ENCODE peak calls at places on chromosomes 7 and 10, in six cellular contexts. One of them, this sample, is unnamed. For H3K4me1, the result is how much of the 10 kb centered on the place peaks cover.

GRCh38 chr7:94393251-94393758 is 1.4 kb upstream of the COL1A2 start:
- DNase-seq in right atrium auricular region: no peak
- DNase-seq in CD4-positive, CD25-positive, alpha-beta regulatory T cell: no peak
- DNase-seq in mammary epithelial cell: no peak
- DNase-seq in pancreas: no peak
- DNase-seq in ovary: peak
- DNase-seq in this sample: no peak

GRCh38 chr10:33801705-33802104 is 467.2 kb upstream of the NRP1 start:
- DNase-seq in right atrium auricular region: peak
- DNase-seq in CD4-positive, CD25-positive, alpha-beta regulatory T cell: no peak
- DNase-seq in mammary epithelial cell: peak
- DNase-seq in pancreas: no peak
- DNase-seq in ovary: no peak
- DNase-seq in this sample: no peak

GRCh38 chr10:88125766-88126165 is 262.3 kb downstream of the PTEN start:
- DNase-seq in right atrium auricular region: no peak
- DNase-seq in CD4-positive, CD25-positive, alpha-beta regulatory T cell: no peak
- DNase-seq in mammary epithelial cell: no peak
- DNase-seq in pancreas: no peak
- DNase-seq in ovary: no peak
- DNase-seq in this sample: no peak

GRCh38 chr7:69754476-69754875 is 156.2 kb downstream of the AUTS2 start:
- DNase-seq in right atrium auricular region: no peak
- DNase-seq in CD4-positive, CD25-positive, alpha-beta regulatory T cell: no peak
- DNase-seq in mammary epithelial cell: no peak
- DNase-seq in pancreas: no peak
- DNase-seq in ovary: no peak
- DNase-seq in this sample: no peak

GRCh38 chr10:90308223-90308622 is 549.6 kb downstream of the HTR7 start:
- DNase-seq in right atrium auricular region: no peak
- DNase-seq in CD4-positive, CD25-positive, alpha-beta regulatory T cell: no peak
- DNase-seq in mammary epithelial cell: no peak
- DNase-seq in pancreas: no peak
- DNase-seq in ovary: no peak
- DNase-seq in this sample: no peak

GRCh38 chr10:72353028-72353962 is 1.4 kb downstream of the DNAJB12 start:
- DNase-seq in right atrium auricular region: no peak
- DNase-seq in CD4-positive, CD25-positive, alpha-beta regulatory T cell: no peak
- DNase-seq in mammary epithelial cell: peak
- DNase-seq in pancreas: no peak
- DNase-seq in ovary: no peak
- DNase-seq in this sample: no peak

GRCh38 chr10:87816842-87817178 is 1.2 kb downstream of the ATAD1 start:
- DNase-seq in right atrium auricular region: no peak
- DNase-seq in CD4-positive, CD25-positive, alpha-beta regulatory T cell: no peak
- DNase-seq in mammary epithelial cell: no peak
- DNase-seq in pancreas: no peak
- DNase-seq in ovary: no peak
- DNase-seq in this sample: no peak

GRCh38 chr7:6709808-6710207 is 3.1 kb upstream of the ZNF12 start:
- DNase-seq in right atrium auricular region: peak
- DNase-seq in CD4-positive, CD25-positive, alpha-beta regulatory T cell: no peak
- DNase-seq in mammary epithelial cell: no peak
- DNase-seq in pancreas: no peak
- DNase-seq in ovary: no peak
- DNase-seq in this sample: no peak

GRCh38 chr10:93871805-93872204 is 22.0 kb upstream of the SLC35G1 start:
- DNase-seq in right atrium auricular region: no peak
- DNase-seq in CD4-positive, CD25-positive, alpha-beta regulatory T cell: no peak
- DNase-seq in mammary epithelial cell: no peak
- DNase-seq in pancreas: no peak
- DNase-seq in ovary: no peak
- DNase-seq in this sample: no peak

GRCh38 chr10:71604324-71605018 is 115.1 kb downstream of the C10orf105 start:
- DNase-seq in right atrium auricular region: no peak
- DNase-seq in CD4-positive, CD25-positive, alpha-beta regulatory T cell: no peak
- DNase-seq in mammary epithelial cell: peak
- DNase-seq in pancreas: no peak
- DNase-seq in ovary: no peak
- DNase-seq in this sample: no peak

GRCh38 chr7:144474800-144475521 is 71.5 kb upstream of the NOBOX start:
- DNase-seq in right atrium auricular region: no peak
- DNase-seq in CD4-positive, CD25-positive, alpha-beta regulatory T cell: no peak
- DNase-seq in mammary epithelial cell: no peak
- DNase-seq in pancreas: no peak
- DNase-seq in ovary: no peak
- DNase-seq in this sample: no peak

GRCh38 chr7:158549176-158549833 is 38.3 kb downstream of the PTPRN2 start:
- DNase-seq in right atrium auricular region: no peak
- DNase-seq in CD4-positive, CD25-positive, alpha-beta regulatory T cell: no peak
- DNase-seq in mammary epithelial cell: no peak
- DNase-seq in pancreas: no peak
- DNase-seq in ovary: no peak
- DNase-seq in this sample: peak

GRCh38 chr7:16433568-16434122 is 12.3 kb upstream of the CRPPA start:
- DNase-seq in right atrium auricular region: no peak
- DNase-seq in CD4-positive, CD25-positive, alpha-beta regulatory T cell: no peak
- DNase-seq in mammary epithelial cell: no peak
- DNase-seq in pancreas: no peak
- DNase-seq in ovary: no peak
- DNase-seq in this sample: no peak

GRCh38 chr10:129104266-129105045 is 362.6 kb upstream of the MGMT start:
- DNase-seq in right atrium auricular region: peak
- DNase-seq in CD4-positive, CD25-positive, alpha-beta regulatory T cell: peak
- DNase-seq in mammary epithelial cell: no peak
- DNase-seq in pancreas: no peak
- DNase-seq in ovary: no peak
- DNase-seq in this sample: no peak

GRCh38 chr10:118595598-118596425 is at the start of gene PRLHR:
- DNase-seq in right atrium auricular region: no peak
- DNase-seq in CD4-positive, CD25-positive, alpha-beta regulatory T cell: no peak
- DNase-seq in mammary epithelial cell: no peak
- DNase-seq in pancreas: peak
- DNase-seq in ovary: peak
- DNase-seq in this sample: no peak

GRCh38 chr10:35456175-35456574 is 119.9 kb downstream of the CCNY start:
- DNase-seq in right atrium auricular region: no peak
- DNase-seq in CD4-positive, CD25-positive, alpha-beta regulatory T cell: no peak
- DNase-seq in mammary epithelial cell: no peak
- DNase-seq in pancreas: no peak
- DNase-seq in ovary: no peak
- DNase-seq in this sample: no peak

GRCh38 chr7:66503551-66504031 is 125.1 kb upstream of the KCTD7 start:
- DNase-seq in right atrium auricular region: no peak
- DNase-seq in CD4-positive, CD25-positive, alpha-beta regulatory T cell: no peak
- DNase-seq in mammary epithelial cell: no peak
- DNase-seq in pancreas: no peak
- DNase-seq in ovary: no peak
- DNase-seq in this sample: no peak

DNA sequence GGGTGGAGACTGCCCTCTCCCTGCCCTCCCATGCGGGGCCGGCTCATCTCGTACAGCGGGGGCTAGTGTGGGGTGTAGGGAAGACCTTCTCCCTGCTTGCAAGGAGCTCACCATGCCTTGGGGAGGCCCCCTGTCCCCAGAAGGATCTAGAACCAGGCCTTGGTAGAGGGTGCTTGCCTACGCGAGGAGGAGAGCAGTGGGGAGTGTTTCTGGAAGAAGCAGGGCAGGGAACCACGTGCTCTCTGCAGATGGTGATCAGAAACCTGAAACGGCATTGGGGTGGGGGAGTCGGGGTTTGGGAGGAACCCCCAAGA is 2.7 kb downstream of the MAFK start:
- DNase-seq in right atrium auricular region: no peak
- DNase-seq in CD4-positive, CD25-positive, alpha-beta regulatory T cell: no peak
- DNase-seq in mammary epithelial cell: no peak
- DNase-seq in pancreas: no peak
- DNase-seq in ovary: no peak
- DNase-seq in this sample: no peak
- H3K4me1 ChIP-seq in right atrium auricular region: half or more
- H3K4me1 ChIP-seq in CD4-positive, CD25-positive, alpha-beta regulatory T cell: under half
- H3K4me1 ChIP-seq in mammary epithelial cell: under half
- H3K4me1 ChIP-seq in pancreas: under half
- H3K4me1 ChIP-seq in ovary: under half
- H3K4me1 ChIP-seq in this sample: half or more

GRCh38 chr10:3095373-3096139 is 28.2 kb downstream of the PFKP start:
- DNase-seq in right atrium auricular region: peak
- DNase-seq in CD4-positive, CD25-positive, alpha-beta regulatory T cell: peak
- DNase-seq in mammary epithelial cell: peak
- DNase-seq in pancreas: no peak
- DNase-seq in ovary: peak
- DNase-seq in this sample: no peak

GRCh38 chr10:3097160-3097559 is 29.8 kb downstream of the PFKP start:
- DNase-seq in right atrium auricular region: no peak
- DNase-seq in CD4-positive, CD25-positive, alpha-beta regulatory T cell: no peak
- DNase-seq in mammary epithelial cell: no peak
- DNase-seq in pancreas: no peak
- DNase-seq in ovary: no peak
- DNase-seq in this sample: no peak

GRCh38 chr10:3096149-3096548 is 28.8 kb downstream of the PFKP start:
- DNase-seq in right atrium auricular region: no peak
- DNase-seq in CD4-positive, CD25-positive, alpha-beta regulatory T cell: no peak
- DNase-seq in mammary epithelial cell: no peak
- DNase-seq in pancreas: no peak
- DNase-seq in ovary: no peak
- DNase-seq in this sample: no peak

GRCh38 chr10:3093996-3094395 is 26.6 kb downstream of the PFKP start:
- DNase-seq in right atrium auricular region: no peak
- DNase-seq in CD4-positive, CD25-positive, alpha-beta regulatory T cell: no peak
- DNase-seq in mammary epithelial cell: no peak
- DNase-seq in pancreas: no peak
- DNase-seq in ovary: no peak
- DNase-seq in this sample: no peak

GRCh38 chr10:3094565-3095168 is 27.3 kb downstream of the PFKP start:
- DNase-seq in right atrium auricular region: no peak
- DNase-seq in CD4-positive, CD25-positive, alpha-beta regulatory T cell: no peak
- DNase-seq in mammary epithelial cell: no peak
- DNase-seq in pancreas: no peak
- DNase-seq in ovary: no peak
- DNase-seq in this sample: no peak
- H3K27ac ChIP-seq in right atrium auricular region: peak
- H3K27ac ChIP-seq in CD4-positive, CD25-positive, alpha-beta regulatory T cell: no peak
- H3K27ac ChIP-seq in mammary epithelial cell: peak
- H3K27ac ChIP-seq in pancreas: peak
- H3K27ac ChIP-seq in ovary: peak
- H3K27ac ChIP-seq in this sample: peak

DNA sequence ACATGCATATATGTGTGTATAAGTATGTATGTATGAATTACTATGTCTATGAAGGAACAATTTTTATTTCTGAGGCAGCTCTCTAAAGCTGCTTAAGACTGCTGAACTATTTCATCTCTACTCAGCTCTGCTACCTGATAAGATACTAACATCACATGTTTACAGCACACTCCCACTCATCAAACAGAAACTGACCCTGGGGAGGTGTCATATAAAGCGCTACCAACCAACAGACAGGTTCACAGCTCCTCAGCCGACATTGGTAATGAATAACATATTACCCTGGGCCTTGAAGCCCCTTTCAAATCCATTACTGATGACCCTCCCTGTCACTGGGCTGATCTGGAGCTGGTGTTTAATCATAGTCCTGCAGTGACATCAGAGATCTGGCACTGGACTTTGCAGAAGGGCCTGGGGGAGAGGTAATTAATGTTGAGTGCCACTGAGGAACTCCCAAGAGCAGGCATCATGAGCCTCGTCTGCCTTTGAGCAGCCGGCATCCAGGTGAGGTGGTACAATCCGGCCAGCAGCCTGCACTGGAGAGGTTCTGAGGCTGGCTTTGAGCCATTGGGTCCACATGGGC is 306.6 kb upstream of the NFE2L3 start:
- DNase-seq in right atrium auricular region: no peak
- DNase-seq in CD4-positive, CD25-positive, alpha-beta regulatory T cell: no peak
- DNase-seq in mammary epithelial cell: no peak
- DNase-seq in pancreas: no peak
- DNase-seq in ovary: no peak
- DNase-seq in this sample: no peak
- H3K4me1 ChIP-seq in right atrium auricular region: half or more
- H3K4me1 ChIP-seq in CD4-positive, CD25-positive, alpha-beta regulatory T cell: under half
- H3K4me1 ChIP-seq in mammary epithelial cell: under half
- H3K4me1 ChIP-seq in pancreas: under half
- H3K4me1 ChIP-seq in ovary: under half
- H3K4me1 ChIP-seq in this sample: under half

DNA sequence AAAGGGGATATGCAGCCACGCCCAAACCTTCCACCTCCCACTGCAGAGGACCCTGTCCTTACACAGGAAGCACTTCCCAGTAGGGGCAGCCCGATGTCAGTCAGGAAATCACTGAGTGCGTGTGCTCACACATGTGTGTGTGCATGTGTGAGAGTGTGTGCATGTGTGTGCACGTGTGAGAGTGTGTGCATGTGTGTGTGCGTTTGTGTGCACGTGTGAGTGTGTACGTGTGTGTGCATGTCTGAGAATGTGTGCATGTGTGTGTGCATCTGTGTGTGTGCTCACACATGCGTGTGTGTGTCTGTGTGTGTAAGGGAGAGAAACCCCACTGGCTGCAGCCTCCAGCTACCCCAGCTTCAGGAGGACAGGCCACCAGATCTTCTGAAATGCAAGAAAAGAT is 229.3 kb downstream of the KCNMA1 start:
- DNase-seq in right atrium auricular region: no peak
- DNase-seq in CD4-positive, CD25-positive, alpha-beta regulatory T cell: no peak
- DNase-seq in mammary epithelial cell: no peak
- DNase-seq in pancreas: no peak
- DNase-seq in ovary: no peak
- DNase-seq in this sample: no peak
- H3K27ac ChIP-seq in right atrium auricular region: no peak
- H3K27ac ChIP-seq in CD4-positive, CD25-positive, alpha-beta regulatory T cell: no peak
- H3K27ac ChIP-seq in mammary epithelial cell: no peak
- H3K27ac ChIP-seq in pancreas: no peak
- H3K27ac ChIP-seq in ovary: no peak
- H3K27ac ChIP-seq in this sample: no peak

GRCh38 chr7:134891262-134892001 is 94.9 kb upstream of the AGBL3 start:
- DNase-seq in right atrium auricular region: peak
- DNase-seq in CD4-positive, CD25-positive, alpha-beta regulatory T cell: no peak
- DNase-seq in mammary epithelial cell: peak
- DNase-seq in pancreas: peak
- DNase-seq in ovary: peak
- DNase-seq in this sample: peak
- H3K4me1 ChIP-seq in right atrium auricular region: half or more
- H3K4me1 ChIP-seq in CD4-positive, CD25-positive, alpha-beta regulatory T cell: under half
- H3K4me1 ChIP-seq in mammary epithelial cell: under half
- H3K4me1 ChIP-seq in pancreas: under half
- H3K4me1 ChIP-seq in ovary: under half
- H3K4me1 ChIP-seq in this sample: under half

GRCh38 chr10:5565671-5566581 is 41.2 kb downstream of the CALML3 start:
- DNase-seq in right atrium auricular region: no peak
- DNase-seq in CD4-positive, CD25-positive, alpha-beta regulatory T cell: no peak
- DNase-seq in mammary epithelial cell: peak
- DNase-seq in pancreas: no peak
- DNase-seq in ovary: no peak
- DNase-seq in this sample: no peak
- H3K27ac ChIP-seq in right atrium auricular region: no peak
- H3K27ac ChIP-seq in CD4-positive, CD25-positive, alpha-beta regulatory T cell: no peak
- H3K27ac ChIP-seq in mammary epithelial cell: peak
- H3K27ac ChIP-seq in pancreas: no peak
- H3K27ac ChIP-seq in ovary: no peak
- H3K27ac ChIP-seq in this sample: no peak